ENCODE peak calls at places on chromosome 17, in five cellular contexts. C is psoas muscle, T is left ventricle myocardium inferior, K is GM23248, E is GM23338. M is an unnamed sample. For H3K4me1, the result is how much of the 10 kb centered on the place peaks cover.

GRCh38 chr17:6554336-6554735 is 2.0 kb downstream of the PITPNM3 start:
- DNase-seq in C (no peak), T (no peak), K (no peak), E (no peak), M (no peak)

GRCh38 chr17:2749784-2750181 is 331 bp upstream of the CCDC92B start:
- DNase-seq in C (peak), T (peak), K (peak), E (peak), M (no peak)

GRCh38 chr17:42518046-42518754 is 17.8 kb upstream of the NAGLU start:
- DNase-seq in C (peak), T (peak), K (peak), E (no peak), M (peak)

GRCh38 chr17:78168906-78169793 is 769 bp downstream of the SYNGR2 start:
- DNase-seq in C (peak), T (peak), K (peak), E (peak), M (peak)

GRCh38 chr17:38898812-38899348 is 26.5 kb upstream of the LASP1NB start:
- DNase-seq in C (peak), T (no peak), K (no peak), E (no peak), M (no peak)

GRCh38 chr17:73015722-73016276 is 76.7 kb downstream of the SLC39A11 start:
- DNase-seq in C (no peak), T (no peak), K (no peak), E (no peak), M (no peak)

GRCh38 chr17:34230342-34230741 is 24.7 kb upstream of the CCL2 start:
- DNase-seq in C (no peak), T (no peak), K (no peak), E (no peak), M (no peak)

GRCh38 chr17:2101448-2102257 is 46.8 kb downstream of the HIC1 start:
- DNase-seq in C (peak), T (peak), K (no peak), E (no peak), M (peak)

GRCh38 chr17:81693491-81694360 is 9.4 kb upstream of the MRPL12 start:
- DNase-seq in C (no peak), T (no peak), K (no peak), E (peak), M (no peak)

GRCh38 chr17:57091186-57091618 is 6.2 kb downstream of the AKAP1 start:
- DNase-seq in C (peak), T (peak), K (no peak), E (no peak), M (no peak)

GRCh38 chr17:63476494-63476856 is 386 bp upstream of the ACE start:
- DNase-seq in C (no peak), T (no peak), K (peak), E (peak), M (no peak)

GRCh38 chr17:49227436-49228261 is 2.9 kb downstream of the PHOSPHO1 start:
- DNase-seq in C (peak), T (peak), K (peak), E (peak), M (peak)

GRCh38 chr17:10737168-10737622 is 7.4 kb upstream of the TMEM220 start:
- DNase-seq in C (peak), T (peak), K (peak), E (peak), M (no peak)

GRCh38 chr17:7634384-7634783 is 4.4 kb downstream of the SHBG start:
- DNase-seq in C (no peak), T (peak), K (peak), E (peak), M (no peak)

GRCh38 chr17:61188081-61188480 is 211.6 kb upstream of the TBX2 start:
- DNase-seq in C (no peak), T (no peak), K (no peak), E (no peak), M (no peak)

GRCh38 chr17:58229881-58230280 is 8.5 kb upstream of the LPO start:
- DNase-seq in C (no peak), T (no peak), K (no peak), E (no peak), M (no peak)

GRCh38 chr17:72372185-72372584 is 251.4 kb downstream of the SOX9 start:
- DNase-seq in C (peak), T (no peak), K (peak), E (no peak), M (no peak)

GRCh38 chr17:59368218-59368857 is 36.9 kb downstream of the YPEL2 start:
- DNase-seq in C (no peak), T (no peak), K (no peak), E (no peak), M (no peak)

GRCh38 chr17:9905902-9906301 is 831 bp upstream of the RCVRN start:
- DNase-seq in C (peak), T (peak), K (peak), E (peak), M (no peak)

GRCh38 chr17:72719582-72720493 is 372.6 kb downstream of the SLC39A11 start:
- DNase-seq in C (no peak), T (no peak), K (no peak), E (no peak), M (no peak)

GRCh38 chr17:55332296-55333041 is 67.7 kb downstream of the HLF start:
- DNase-seq in C (no peak), T (no peak), K (no peak), E (no peak), M (no peak)

GRCh38 chr17:64277831-64278562 is 14.9 kb upstream of the TEX2 start:
- DNase-seq in C (no peak), T (no peak), K (peak), E (no peak), M (no peak)

GRCh38 chr17:32822996-32823395 is 53.9 kb downstream of the MYO1D start:
- DNase-seq in C (no peak), T (no peak), K (peak), E (no peak), M (no peak)

GRCh38 chr17:1979182-1979980 is 45.8 kb downstream of the RTN4RL1 start:
- DNase-seq in C (no peak), T (no peak), K (no peak), E (no peak), M (no peak)

DNA sequence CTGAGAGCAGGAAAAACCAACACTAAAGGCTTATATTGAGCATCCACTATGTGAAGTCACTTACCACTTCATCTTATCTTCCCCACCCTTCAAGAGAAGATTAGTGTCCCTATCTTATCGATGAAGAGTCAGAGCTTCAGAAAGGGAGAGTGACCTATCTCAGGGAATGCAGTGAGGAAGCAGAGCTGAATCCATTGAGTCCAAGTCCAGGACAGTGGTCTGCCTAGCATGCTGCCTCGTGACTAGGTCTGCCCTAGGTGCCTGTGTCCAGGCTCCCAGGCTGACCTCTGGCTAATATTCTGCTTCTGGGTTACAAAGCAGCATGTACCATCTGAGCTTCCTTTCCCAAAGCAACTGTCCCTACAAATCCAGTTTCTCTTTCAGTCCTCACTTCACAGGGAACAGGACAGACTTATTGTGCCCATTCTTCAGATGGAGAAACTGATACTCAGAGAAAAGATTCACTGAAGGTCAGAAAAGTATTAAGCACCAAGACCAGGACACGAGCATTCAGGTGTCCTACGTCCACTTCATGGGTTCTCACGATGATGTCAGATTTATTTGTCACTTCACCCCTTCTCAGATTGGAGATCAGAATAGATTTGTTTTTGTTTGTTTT is 13.3 kb upstream of the FZD2 start:
- DNase-seq in C (no peak), T (no peak), K (no peak), E (no peak), M (no peak)
- H3K4me1 ChIP-seq in C (under half), T (under half), K (half or more), E (half or more), M (under half)

GRCh38 chr17:27496501-27496943 is 40.3 kb downstream of the KSR1 start:
- DNase-seq in C (no peak), T (no peak), K (no peak), E (peak), M (no peak)
- H3K4me3 ChIP-seq in C (no peak), T (no peak), K (no peak), E (no peak), M (no peak)

DNA sequence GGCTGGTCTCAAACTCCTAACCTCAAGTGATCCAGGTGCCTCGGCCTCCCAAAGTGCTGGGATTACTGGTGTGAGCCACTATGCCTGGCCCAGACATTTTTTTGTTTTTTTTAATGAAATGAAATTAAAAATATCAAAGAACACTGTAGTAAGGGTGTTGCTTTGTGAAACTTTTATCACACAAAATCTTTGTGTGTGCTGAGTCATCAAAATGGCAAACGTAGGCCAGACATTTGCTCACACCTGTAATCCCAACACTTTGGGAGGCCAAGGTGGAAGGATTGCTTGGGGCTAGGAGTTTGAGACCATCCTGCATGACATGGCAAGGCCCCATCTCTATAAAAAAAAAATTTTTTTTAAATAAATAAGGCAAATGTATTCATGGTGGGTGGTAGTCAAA is 9.7 kb downstream of the NAT9 start:
- DNase-seq in C (no peak), T (no peak), K (no peak), E (no peak), M (no peak)
- H3K4me1 ChIP-seq in C (under half), T (half or more), K (under half), E (under half), M (under half)

GRCh38 chr17:79811888-79812205 is 15.0 kb upstream of the CBX8 start:
- DNase-seq in C (no peak), T (no peak), K (no peak), E (no peak), M (no peak)

GRCh38 chr17:79809530-79810137 is 12.8 kb upstream of the CBX8 start:
- DNase-seq in C (no peak), T (no peak), K (no peak), E (peak), M (no peak)

GRCh38 chr17:79810138-79811027 is 13.5 kb upstream of the CBX8 start:
- DNase-seq in C (peak), T (peak), K (peak), E (peak), M (peak)

GRCh38 chr17:79812206-79812968 is 15.5 kb upstream of the CBX8 start:
- DNase-seq in C (no peak), T (no peak), K (no peak), E (no peak), M (no peak)

DNA sequence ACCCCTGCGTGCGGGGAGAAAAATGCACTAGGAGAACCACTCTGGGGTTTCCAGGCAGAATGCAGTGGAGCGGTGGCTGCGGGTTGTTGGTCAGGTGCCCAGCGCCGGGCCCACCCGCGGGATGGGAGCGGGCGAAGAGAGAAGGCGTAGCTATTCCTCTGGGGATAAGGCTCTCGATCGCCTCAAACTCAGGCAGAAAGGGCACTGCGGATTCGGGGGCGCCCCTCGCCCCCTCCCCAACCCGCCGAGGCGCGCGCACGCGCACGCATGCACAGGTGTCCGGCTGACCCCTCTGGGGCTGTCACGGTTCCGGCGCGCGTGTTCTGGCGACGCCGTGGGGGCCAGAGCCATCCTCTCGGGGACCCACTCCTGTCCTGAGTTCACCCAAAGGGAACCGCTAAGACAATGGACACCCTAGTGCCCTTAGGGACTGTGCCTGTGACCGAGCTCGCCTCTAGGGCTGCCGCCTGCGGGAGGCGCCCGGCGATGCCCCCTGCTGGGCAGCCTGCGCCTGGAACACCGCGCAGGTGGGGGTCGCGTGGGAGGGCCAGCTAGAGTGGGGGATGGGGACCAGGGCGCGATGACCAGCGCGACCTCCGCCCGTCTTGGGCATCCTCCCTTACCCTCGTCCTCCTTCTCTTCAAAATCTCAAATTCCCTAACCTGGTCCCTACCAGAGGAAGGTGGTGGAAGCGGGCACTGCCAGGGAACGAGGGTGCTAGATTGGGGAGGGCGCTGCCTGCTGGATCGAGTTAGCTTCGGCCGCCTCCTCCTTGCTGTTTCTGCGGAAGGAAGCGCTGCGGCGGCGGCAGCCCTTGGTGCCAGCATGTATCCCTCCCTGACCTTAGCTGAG is 14.4 kb upstream of the CBX8 start:
- DNase-seq in C (no peak), T (no peak), K (peak), E (peak), M (no peak)
- H3K4me3 ChIP-seq in C (no peak), T (peak), K (no peak), E (peak), M (no peak)

M was measured in RWPE2.